ENCODE peak calls at places on chromosomes 4 and X, in four cellular contexts. O is trophoblast cell, A is neuronal stem cell, Z is IMR-90. V is an unnamed sample.
A peak's percentile ranks its signal among the peaks of the same experiment; 100 is the strongest.

GRCh38 chr4:101693842-101694398 is 96.6 kb upstream of the BANK1 start:
- DNase-seq in O (peak; percentile 15), A (no peak), Z (no peak), V (no peak)

GRCh38 chr4:184385705-184386141 is 88.6 kb downstream of the IRF2 start:
- DNase-seq in O (no peak), A (no peak), Z (no peak), V (peak; percentile 33)

GRCh38 chr4:181909368-181909767 is 333.8 kb upstream of the TENM3 start:
- DNase-seq in O (peak; percentile 10), A (no peak), Z (peak; percentile 91), V (no peak)

GRCh38 chr4:57501715-57502114 is 391.5 kb upstream of the IGFBP7 start:
- DNase-seq in O (peak; percentile 77), A (no peak), Z (peak; percentile 6), V (no peak)

GRCh38 chr4:103105558-103106356 is 6.1 kb upstream of the BDH2 start:
- DNase-seq in O (no peak), A (no peak), Z (peak; percentile 66), V (no peak)

GRCh38 chr4:51831133-51831532 is 11.8 kb upstream of the DCUN1D4 start:
- DNase-seq in O (peak; percentile 50), A (peak; percentile 61), Z (peak; percentile 51), V (peak; percentile 67)

GRCh38 chr4:19983072-19983471 is 268.6 kb upstream of the SLIT2 start:
- DNase-seq in O (peak; percentile 9), A (no peak), Z (peak; percentile 99), V (no peak)

GRCh38 chr4:89140168-89140759 is 28.9 kb downstream of the TIGD2 start:
- DNase-seq in O (peak; percentile 49), A (no peak), Z (no peak), V (no peak)

GRCh38 chr4:101818362-101818761 is 27.8 kb downstream of the BANK1 start:
- DNase-seq in O (no peak), A (no peak), Z (peak; percentile 6), V (no peak)

GRCh38 chr4:95162867-95163266 is 385.9 kb downstream of the UNC5C start:
- DNase-seq in O (no peak), A (no peak), Z (no peak), V (no peak)

GRCh38 chrX:152641996-152642395 is 4.3 kb downstream of the GABRQ start:
- DNase-seq in O (no peak), A (peak; percentile 18), Z (peak; percentile 1), V (peak; percentile 61)

GRCh38 chrX:71482228-71482958 is 50.5 kb upstream of the OGT start:
- DNase-seq in O (no peak), A (no peak), Z (no peak), V (no peak)

GRCh38 chr4:38519671-38520070 is 144.3 kb upstream of the KLF3 start:
- DNase-seq in O (no peak), A (no peak), Z (no peak), V (no peak)

GRCh38 chr4:128973384-128973783 is 120.0 kb downstream of the SCLT1 start:
- DNase-seq in O (no peak), A (no peak), Z (no peak), V (no peak)

GRCh38 chr4:141435446-141436225 is 200.7 kb upstream of the IL15 start:
- DNase-seq in O (no peak), A (no peak), Z (no peak), V (no peak)

GRCh38 chr4:22237155-22237751 is 278.6 kb downstream of the ADGRA3 start:
- DNase-seq in O (peak; percentile 1), A (no peak), Z (peak; percentile 13), V (peak; percentile 86)

GRCh38 chr4:145868637-145869409 is 69.8 kb downstream of the ZNF827 start:
- DNase-seq in O (no peak), A (no peak), Z (peak; percentile 12), V (no peak)

GRCh38 chr4:7381890-7382633 is 52.7 kb downstream of the PSAPL1 start:
- DNase-seq in O (no peak), A (no peak), Z (no peak), V (no peak)

GRCh38 chrX:1751781-1752180 is 136.9 kb downstream of the ASMT start:
- DNase-seq in O (no peak), A (no peak), Z (no peak), V (no peak)

GRCh38 chr4:184476660-184477059 is 2.3 kb upstream of the IRF2 start:
- DNase-seq in O (no peak), A (no peak), Z (no peak), V (no peak)

GRCh38 chr4:20512980-20513379 is 187.3 kb upstream of the PACRGL start:
- DNase-seq in O (no peak), A (no peak), Z (no peak), V (no peak)

GRCh38 chr4:6742507-6742906 is 26.5 kb downstream of the BLOC1S4 start:
- DNase-seq in O (no peak), A (no peak), Z (no peak), V (no peak)

GRCh38 chr4:42637861-42638260 is 19.0 kb downstream of the ATP8A1 start:
- DNase-seq in O (no peak), A (no peak), Z (no peak), V (no peak)

GRCh38 chr4:25767877-25768475 is 94.8 kb downstream of the SEL1L3 start:
- DNase-seq in O (peak; percentile 84), A (peak; percentile 72), Z (peak; percentile 79), V (peak; percentile 60)

GRCh38 chrX:45769919-45770582 is 569.4 kb upstream of the DIPK2B start:
- DNase-seq in O (no peak), A (no peak), Z (peak; percentile 91), V (no peak)

GRCh38 chr4:105474110-105474518 is 252 bp upstream of the PPA2 start:
- DNase-seq in O (peak; percentile 94), A (no peak), Z (peak; percentile 77), V (peak; percentile 88)

GRCh38 chr4:53659737-53660136 is 68.5 kb upstream of the LNX1 start:
- DNase-seq in O (no peak), A (no peak), Z (no peak), V (no peak)

GRCh38 chr4:172726001-172726423 is 442.6 kb upstream of the GALNT7 start:
- DNase-seq in O (peak; percentile 6), A (no peak), Z (no peak), V (no peak)

GRCh38 chr4:172727631-172728030 is 441.0 kb upstream of the GALNT7 start:
- DNase-seq in O (no peak), A (no peak), Z (no peak), V (no peak)

GRCh38 chr4:172725581-172725980 is 443.0 kb upstream of the GALNT7 start:
- DNase-seq in O (peak; percentile 65), A (no peak), Z (peak; percentile 25), V (no peak)
- H2BK5ac ChIP-seq in O (no peak overlapping the region), A (no peak overlapping the region), Z (peak overlapping the region; percentile 71), V (no peak overlapping the region)

GRCh38 chrX:48919360-48919821 is 567 bp upstream of the PIM2 start:
- DNase-seq in O (no peak), A (no peak), Z (no peak), V (no peak)
- H2BK5ac ChIP-seq in O (no peak overlapping the region), A (no peak overlapping the region), Z (no peak overlapping the region), V (peak overlapping the region; percentile 47)

DNA sequence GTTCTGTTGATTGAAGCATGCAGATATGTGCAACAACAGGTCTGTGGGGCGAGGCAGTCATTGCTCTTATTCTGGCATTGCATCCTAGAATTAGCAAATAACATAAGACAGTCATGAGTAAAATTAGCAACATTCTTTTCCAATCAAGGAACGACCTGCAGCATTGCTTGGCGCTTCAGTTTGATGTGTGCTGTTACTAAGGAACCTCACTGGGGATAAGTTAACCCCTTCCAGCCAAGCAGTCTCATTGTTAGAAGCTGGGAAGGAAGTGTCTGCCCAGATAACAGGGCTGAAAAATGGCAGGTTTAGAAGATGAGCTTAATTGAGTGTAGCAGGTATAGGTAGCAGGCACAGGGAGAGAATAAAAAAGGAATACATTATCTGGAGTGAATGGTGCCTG is 55.4 kb downstream of the RBM46 start:
- DNase-seq in O (no peak), A (no peak), Z (no peak), V (no peak)
- H2BK5ac ChIP-seq in O (no peak overlapping the region), A (no peak overlapping the region), Z (no peak overlapping the region), V (no peak overlapping the region)

DNA sequence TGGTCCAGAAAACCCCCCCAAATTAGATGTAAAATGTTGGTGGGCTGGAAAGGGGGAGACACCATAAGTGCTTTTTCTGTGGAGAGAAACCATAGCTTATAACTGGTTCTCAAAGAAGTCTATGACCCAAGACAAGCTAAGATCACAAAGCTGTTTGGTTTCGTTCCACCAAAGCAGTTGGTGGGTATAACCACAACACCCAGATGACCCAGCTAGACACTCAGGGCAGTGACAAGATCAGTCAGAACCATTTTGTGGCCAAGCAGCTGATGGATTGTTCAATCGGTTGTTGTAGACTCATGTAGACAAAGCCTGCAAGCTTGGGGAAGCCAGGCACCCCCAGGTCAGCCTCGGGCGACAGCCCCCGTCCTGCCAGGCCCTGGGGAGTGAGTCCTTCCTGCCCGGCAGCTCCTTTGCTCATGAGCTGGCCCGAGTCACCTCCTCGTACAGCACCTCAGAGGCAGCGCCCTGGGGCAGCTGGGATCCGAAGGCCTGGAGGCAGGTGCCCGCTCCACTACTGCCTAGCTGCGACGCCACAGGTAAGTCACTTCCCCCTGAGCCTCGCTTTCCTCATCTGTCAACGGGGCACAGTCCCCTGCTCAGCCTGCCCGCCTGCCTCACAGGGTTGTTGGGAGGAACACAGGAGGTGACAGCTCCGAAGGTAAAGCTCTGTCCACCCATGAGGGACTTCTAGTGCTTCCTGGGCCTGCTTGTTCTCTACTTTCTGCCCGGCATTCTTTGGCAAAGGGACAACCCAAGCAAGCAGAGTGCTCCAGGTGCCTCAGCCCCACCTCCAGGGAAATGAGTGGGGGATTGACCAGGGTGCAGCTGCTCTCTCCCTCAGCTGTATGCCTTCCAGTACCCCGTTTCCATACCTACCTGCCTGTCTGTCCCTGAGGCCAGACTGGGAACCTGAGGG is 65.2 kb upstream of the MTM1 start:
- DNase-seq in O (no peak), A (no peak), Z (no peak), V (no peak)
- H2BK5ac ChIP-seq in O (no peak overlapping the region), A (no peak overlapping the region), Z (no peak overlapping the region), V (no peak overlapping the region)

DNA sequence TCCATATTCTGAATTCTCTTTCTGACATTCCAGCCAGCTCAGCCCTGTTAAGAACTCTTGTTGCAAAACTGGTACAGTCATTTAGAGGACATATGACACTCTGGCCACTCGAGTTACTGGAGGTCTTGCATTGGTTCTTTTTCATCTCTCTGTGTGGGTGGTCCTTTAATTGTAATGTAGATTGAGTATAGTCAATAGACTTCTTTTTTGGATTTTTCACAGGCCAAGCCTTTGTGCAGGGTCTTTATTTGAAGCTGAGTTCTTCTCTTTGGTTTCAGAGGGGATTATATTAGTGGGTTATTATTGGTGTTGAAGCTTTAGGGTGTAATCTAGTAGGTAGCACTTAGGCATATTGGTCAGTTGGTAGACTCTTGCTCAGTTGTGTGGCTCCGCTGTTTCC is 118.0 kb upstream of the GIMD1 start:
- DNase-seq in O (no peak), A (no peak), Z (no peak), V (no peak)
- H2BK5ac ChIP-seq in O (no peak overlapping the region), A (no peak overlapping the region), Z (no peak overlapping the region), V (no peak overlapping the region)

GRCh38 chr4:2829933-2830451 is 13.7 kb upstream of the ADD1 start:
- DNase-seq in O (peak; percentile 66), A (no peak), Z (no peak), V (no peak)
- H2BK5ac ChIP-seq in O (no peak overlapping the region), A (no peak overlapping the region), Z (no peak overlapping the region), V (no peak overlapping the region)

GRCh38 chr4:122798917-122799316 is 27.7 kb upstream of the FGF2 start:
- DNase-seq in O (no peak), A (no peak), Z (no peak), V (no peak)
- H2BK5ac ChIP-seq in O (no peak overlapping the region), A (no peak overlapping the region), Z (peak overlapping the region; percentile 95), V (no peak overlapping the region)

V was measured in H9.